ENCODE peak calls at places on chromosomes 4 and X, in six cellular contexts. L, N, G, Z, X and F are unnamed samples.
A peak's percentile ranks its signal among the peaks of the same experiment; 100 is the strongest.

GRCh38 chrX:133495464-133496391 is 80.4 kb upstream of the GPC4 start:
- DNase-seq in L (no peak), N (no peak), G (no peak), Z (no peak), X (peak; percentile 29), F (peak; percentile 89)

GRCh38 chr4:162644346-162644745 is 480.5 kb upstream of the FSTL5 start:
- DNase-seq in L (no peak), N (no peak), G (no peak), Z (no peak), X (no peak), F (no peak)

GRCh38 chrX:147173586-147173985 is 359.0 kb upstream of the CXorf51A start:
- DNase-seq in L (no peak), N (no peak), G (no peak), Z (no peak), X (no peak), F (no peak)

GRCh38 chrX:148995661-148996060 is 495.2 kb downstream of the AFF2 start:
- DNase-seq in L (no peak), N (no peak), G (no peak), Z (no peak), X (no peak), F (no peak)

GRCh38 chr4:121554377-121554776 is 142.4 kb downstream of the ANXA5 start:
- DNase-seq in L (no peak), N (no peak), G (no peak), Z (no peak), X (no peak), F (no peak)

GRCh38 chr4:3642806-3643517 is 110.7 kb upstream of the LRPAP1 start:
- DNase-seq in L (no peak), N (no peak), G (no peak), Z (peak; percentile 61), X (no peak), F (no peak)

GRCh38 chr4:84897516-84897915 is 69.0 kb downstream of the WDFY3 start:
- DNase-seq in L (no peak), N (no peak), G (no peak), Z (no peak), X (no peak), F (no peak)

GRCh38 chr4:56160631-56161030 is 211.9 kb downstream of the CEP135 start:
- DNase-seq in L (no peak), N (no peak), G (no peak), Z (no peak), X (no peak), F (no peak)

GRCh38 chr4:129218355-129218754 is 122.4 kb downstream of the C4orf33 start:
- DNase-seq in L (no peak), N (no peak), G (peak; percentile 24), Z (no peak), X (no peak), F (no peak)

GRCh38 chr4:86630629-86631028 is 36.5 kb downstream of the PTPN13 start:
- DNase-seq in L (no peak), N (no peak), G (no peak), Z (no peak), X (no peak), F (no peak)

GRCh38 chr4:36665985-36666384 is 384.6 kb downstream of the DTHD1 start:
- DNase-seq in L (no peak), N (no peak), G (no peak), Z (no peak), X (no peak), F (no peak)

GRCh38 chr4:173167793-173168395 is 717 bp upstream of the GALNT7 start:
- DNase-seq in L (peak; percentile 12), N (no peak), G (peak; percentile 54), Z (peak; percentile 86), X (peak; percentile 48), F (peak; percentile 67)

GRCh38 chrX:43582540-43582913 is 73.6 kb upstream of the MAOA start:
- DNase-seq in L (no peak), N (no peak), G (no peak), Z (no peak), X (no peak), F (no peak)

GRCh38 chr4:96598465-96598864 is 758.6 kb downstream of the PDHA2 start:
- DNase-seq in L (no peak), N (no peak), G (no peak), Z (no peak), X (no peak), F (no peak)

GRCh38 chrX:106168107-106168506 is at the start of gene PWWP3B:
- DNase-seq in L (no peak), N (no peak), G (no peak), Z (no peak), X (peak; percentile 65), F (no peak)

GRCh38 chrX:9182041-9182440 is 148.1 kb upstream of the FAM9B start:
- DNase-seq in L (no peak), N (no peak), G (no peak), Z (no peak), X (no peak), F (no peak)

GRCh38 chr4:43132010-43132582 is 239.6 kb downstream of the GRXCR1 start:
- DNase-seq in L (peak; percentile 9), N (peak; percentile 42), G (peak; percentile 33), Z (peak; percentile 76), X (peak; percentile 81), F (no peak)

GRCh38 chr4:188437535-188437934 is 298.3 kb downstream of the TRIML1 start:
- DNase-seq in L (no peak), N (no peak), G (no peak), Z (no peak), X (no peak), F (no peak)

GRCh38 chr4:189046642-189047041 is 894.0 kb upstream of the FRG1 start:
- DNase-seq in L (no peak), N (no peak), G (no peak), Z (no peak), X (no peak), F (no peak)

GRCh38 chr4:41796545-41797210 is 48.2 kb upstream of the PHOX2B start:
- DNase-seq in L (no peak), N (no peak), G (no peak), Z (no peak), X (no peak), F (no peak)

DNA sequence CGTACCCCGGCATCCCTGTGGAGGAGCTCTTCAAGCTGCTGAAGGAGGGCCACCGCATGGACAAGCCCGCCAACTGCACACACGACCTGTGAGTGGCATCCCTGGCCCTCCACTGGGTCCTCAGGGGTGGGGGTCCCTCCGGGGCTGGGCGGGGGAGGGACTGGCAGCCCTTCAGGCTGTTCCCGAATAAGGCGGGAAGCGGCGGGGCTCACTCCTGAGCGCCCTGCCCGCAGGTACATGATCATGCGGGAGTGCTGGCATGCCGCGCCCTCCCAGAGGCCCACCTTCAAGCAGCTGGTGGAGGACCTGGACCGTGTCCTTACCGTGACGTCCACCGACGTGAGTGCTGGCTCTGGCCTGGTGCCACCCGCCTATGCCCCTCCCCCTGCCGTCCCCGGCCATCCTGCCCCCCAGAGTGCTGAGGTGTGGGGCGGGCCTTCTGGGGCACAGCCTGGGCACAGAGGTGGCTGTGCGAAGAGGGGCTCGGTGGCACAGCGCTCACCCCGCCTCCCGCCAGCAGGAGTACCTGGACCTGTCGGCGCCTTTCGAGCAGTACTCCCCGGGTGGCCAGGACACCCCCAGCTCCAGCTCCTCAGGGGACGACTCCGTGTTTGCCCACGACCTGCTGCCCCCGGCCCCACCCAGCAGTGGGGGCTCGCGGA is 13.6 kb downstream of the FGFR3 start:
- DNase-seq in L (no peak), N (no peak), G (no peak), Z (no peak), X (no peak), F (no peak)
- TF ChIP-seq POLR2AphosphoS5 in L (no peak), N (no peak), G (no peak), Z (no peak), X (no peak), F (no peak)

GRCh38 chr4:8319731-8320385 is 50.3 kb downstream of the HTRA3 start:
- DNase-seq in L (no peak), N (no peak), G (no peak), Z (peak; percentile 79), X (peak; percentile 21), F (peak; percentile 93)
- TF ChIP-seq POLR2AphosphoS5 in L (no peak), N (no peak), G (no peak), Z (peak; percentile 75), X (peak; percentile 43), F (peak; percentile 98)

GRCh38 chrX:115906276-115906675 is 264.3 kb upstream of the AGTR2 start:
- DNase-seq in L (no peak), N (no peak), G (no peak), Z (no peak), X (no peak), F (no peak)
- TF ChIP-seq POLR2AphosphoS5 in L (no peak), N (no peak), G (no peak), Z (no peak), X (no peak), F (no peak)

DNA sequence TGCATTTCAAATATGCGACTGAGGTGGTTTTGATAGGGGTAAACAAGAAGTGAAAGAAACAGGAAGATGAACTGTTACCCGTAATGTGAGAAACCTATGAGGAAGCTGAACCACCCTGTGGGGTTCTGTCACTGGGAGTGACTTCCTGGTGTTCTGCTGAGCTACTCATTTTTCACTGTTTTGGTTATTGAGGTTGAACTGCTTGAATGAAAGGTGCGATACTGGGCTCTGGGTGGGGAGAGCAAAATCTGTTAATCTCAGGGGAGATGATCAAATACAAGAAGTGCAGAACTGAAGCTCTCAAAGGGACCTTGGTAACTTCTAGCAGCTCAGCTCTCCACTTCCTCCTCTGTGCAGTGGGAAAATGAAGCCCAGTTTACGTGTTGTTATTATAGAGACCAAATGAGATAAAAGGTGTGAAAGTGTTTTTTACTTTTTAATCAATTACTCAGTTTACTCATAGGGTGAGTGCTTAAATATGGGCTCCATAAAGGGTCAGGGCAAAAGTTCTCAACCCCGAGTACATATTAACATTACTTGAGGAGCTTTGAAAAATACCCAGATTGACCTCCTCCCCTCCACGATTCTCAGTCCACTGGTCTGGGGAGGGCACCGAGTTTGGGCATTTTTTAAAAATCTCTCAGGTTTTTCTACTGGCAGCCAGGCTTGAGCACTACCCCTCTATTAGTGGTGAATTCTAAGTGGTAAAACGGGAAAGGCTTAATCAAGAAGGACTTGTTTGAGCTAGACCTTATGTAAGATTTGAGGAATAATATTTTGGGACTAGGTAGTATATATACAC is 66.7 kb downstream of the COQ2 start:
- DNase-seq in L (peak; percentile 54), N (no peak), G (no peak), Z (no peak), X (peak; percentile 35), F (no peak)
- TF ChIP-seq POLR2AphosphoS5 in L (no peak), N (no peak), G (no peak), Z (peak; percentile 85), X (no peak), F (no peak)